ENCODE peak calls at places on chromosomes 1 and 21, in eight cellular contexts. V is fibroblast of lung; R is activated naive CD4-positive, alpha-beta T cell; A is NCI-H2171; T is left lung; K is SJSA1; Y is IMR-90; I is amniotic stem cell. J is an unnamed sample.

GRCh38 chr1:12601690-12602632 is 16.0 kb downstream of the DHRS3 start:
- DNase-seq in K (peak), I (no peak), V (peak), T (peak), R (no peak), Y (peak), A (no peak), J (no peak)

GRCh38 chr21:42495765-42496119 is 282 bp downstream of the RSPH1 start:
- DNase-seq in Y (peak), K (no peak), V (no peak), A (no peak), T (no peak), R (no peak), I (no peak), J (no peak)

GRCh38 chr21:21309510-21309909 is 311.3 kb downstream of the NCAM2 start:
- DNase-seq in A (no peak), V (no peak), R (no peak), K (no peak), T (no peak), I (no peak), Y (no peak), J (no peak)

GRCh38 chr1:207519505-207520399 is 23.8 kb downstream of the CR1 start:
- DNase-seq in K (no peak), A (no peak), V (no peak), T (no peak), I (no peak), Y (no peak), R (no peak), J (no peak)

GRCh38 chr1:212561501-212561931 is 47.0 kb upstream of the ATF3 start:
- DNase-seq in V (peak), I (peak), Y (peak), A (no peak), R (no peak), K (peak), T (no peak), J (no peak)

GRCh38 chr1:192973988-192974387 is 85.2 kb downstream of the UCHL5 start:
- DNase-seq in Y (no peak), K (no peak), A (no peak), R (no peak), V (no peak), I (no peak), T (no peak), J (no peak)

GRCh38 chr1:29584816-29585600 is 348.7 kb downstream of the PTPRU start:
- DNase-seq in R (no peak), K (no peak), I (no peak), A (no peak), Y (no peak), T (no peak), V (peak), J (no peak)

GRCh38 chr21:27693376-27693775 is 726.5 kb upstream of the ADAMTS5 start:
- DNase-seq in T (no peak), A (no peak), V (peak), R (no peak), K (peak), I (no peak), Y (peak), J (no peak)